ENCODE peak calls at places on chromosomes 4 and X, in four cellular contexts. A is CD8-positive, alpha-beta T cell; V is A549; N is astrocyte. D is an unnamed sample.

GRCh38 chrX:101383679-101384078 is 2.3 kb downstream of the BTK start:
- DNase-seq in N (no peak), A (no peak), V (no peak), D (no peak)

GRCh38 chr4:83340692-83341343 is 6.2 kb upstream of the HPSE start:
- DNase-seq in A (peak; percentile 13), N (no peak), V (no peak), D (no peak)

GRCh38 chr4:182242793-182243192 is 409 bp upstream of the TENM3 start:
- DNase-seq in A (no peak), V (no peak), N (peak; percentile 93), D (no peak)

GRCh38 chr4:141458501-141458900 is 177.9 kb upstream of the IL15 start:
- DNase-seq in N (no peak), V (peak; percentile 48), A (no peak), D (no peak)

GRCh38 chr4:2842667-2843022 is 999 bp upstream of the ADD1 start:
- DNase-seq in A (no peak), N (no peak), V (no peak), D (no peak)

GRCh38 chr4:164977243-164978164 is at the start of gene TRIM61:
- DNase-seq in A (peak; percentile 19), N (peak; percentile 15), V (no peak), D (peak; percentile 84)

GRCh38 chr4:159047478-159048165 is 55.3 kb upstream of the RAPGEF2 start:
- DNase-seq in N (peak; percentile 93), V (no peak), A (no peak), D (no peak)

GRCh38 chr4:126271266-126271665 is 956.5 kb downstream of the FAT4 start:
- DNase-seq in V (no peak), A (no peak), N (no peak), D (no peak)

GRCh38 chrX:151984328-151984727 is 9.9 kb upstream of the GABRE start:
- DNase-seq in A (no peak), V (peak; percentile 76), N (peak; percentile 92), D (no peak)

GRCh38 chr4:34176609-34177008 is 2067.7 kb downstream of the ARAP2 start:
- DNase-seq in N (no peak), V (no peak), A (no peak), D (no peak)

GRCh38 chr4:41750624-41751324 is 2.2 kb upstream of the PHOX2B start:
- DNase-seq in V (no peak), A (no peak), N (no peak), D (no peak)

GRCh38 chr4:41750158-41750623 is 1.7 kb upstream of the PHOX2B start:
- DNase-seq in A (no peak), V (no peak), N (no peak), D (no peak)

GRCh38 chr4:41752081-41752836 is 3.7 kb upstream of the PHOX2B start:
- DNase-seq in A (no peak), V (no peak), N (no peak), D (no peak)

GRCh38 chr4:41749650-41750049 is 1.1 kb upstream of the PHOX2B start:
- DNase-seq in V (no peak), A (no peak), N (no peak), D (no peak)

GRCh38 chr4:41751325-41752061 is 3.0 kb upstream of the PHOX2B start:
- DNase-seq in V (no peak), N (no peak), A (no peak), D (peak; percentile 48)
- TF ChIP-seq CTCF in V (peak; percentile 13), N (no peak), A (no peak), D (no peak)

DNA sequence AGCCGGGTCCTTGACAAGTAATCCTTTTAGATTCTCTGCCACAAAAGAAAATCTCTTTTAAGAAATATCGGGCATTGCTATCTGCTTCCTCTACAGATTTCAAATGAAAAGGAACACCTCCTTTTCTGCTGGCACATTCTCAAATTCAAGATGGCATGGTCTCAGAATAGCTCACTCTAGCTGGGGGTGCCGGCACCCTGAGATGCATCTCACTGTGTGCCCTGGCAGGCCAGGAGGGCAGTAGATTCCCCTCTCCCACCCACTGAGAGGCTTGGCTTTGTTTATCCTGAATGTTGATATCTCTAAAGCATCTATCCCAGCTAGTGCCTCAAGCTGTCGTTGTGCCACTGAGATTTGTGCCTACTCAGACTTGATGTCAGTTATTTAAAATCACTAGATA is 319.5 kb downstream of the ARHGAP10 start:
- DNase-seq in V (no peak), N (no peak), A (no peak), D (no peak)
- H3K4me1 ChIP-seq in V (peaks cover 4% of the 10 kb centered on the region), N (no peaks in the 10 kb centered on the region), A (peaks cover 63% of the 10 kb centered on the region), D (no peaks in the 10 kb centered on the region)

DNA sequence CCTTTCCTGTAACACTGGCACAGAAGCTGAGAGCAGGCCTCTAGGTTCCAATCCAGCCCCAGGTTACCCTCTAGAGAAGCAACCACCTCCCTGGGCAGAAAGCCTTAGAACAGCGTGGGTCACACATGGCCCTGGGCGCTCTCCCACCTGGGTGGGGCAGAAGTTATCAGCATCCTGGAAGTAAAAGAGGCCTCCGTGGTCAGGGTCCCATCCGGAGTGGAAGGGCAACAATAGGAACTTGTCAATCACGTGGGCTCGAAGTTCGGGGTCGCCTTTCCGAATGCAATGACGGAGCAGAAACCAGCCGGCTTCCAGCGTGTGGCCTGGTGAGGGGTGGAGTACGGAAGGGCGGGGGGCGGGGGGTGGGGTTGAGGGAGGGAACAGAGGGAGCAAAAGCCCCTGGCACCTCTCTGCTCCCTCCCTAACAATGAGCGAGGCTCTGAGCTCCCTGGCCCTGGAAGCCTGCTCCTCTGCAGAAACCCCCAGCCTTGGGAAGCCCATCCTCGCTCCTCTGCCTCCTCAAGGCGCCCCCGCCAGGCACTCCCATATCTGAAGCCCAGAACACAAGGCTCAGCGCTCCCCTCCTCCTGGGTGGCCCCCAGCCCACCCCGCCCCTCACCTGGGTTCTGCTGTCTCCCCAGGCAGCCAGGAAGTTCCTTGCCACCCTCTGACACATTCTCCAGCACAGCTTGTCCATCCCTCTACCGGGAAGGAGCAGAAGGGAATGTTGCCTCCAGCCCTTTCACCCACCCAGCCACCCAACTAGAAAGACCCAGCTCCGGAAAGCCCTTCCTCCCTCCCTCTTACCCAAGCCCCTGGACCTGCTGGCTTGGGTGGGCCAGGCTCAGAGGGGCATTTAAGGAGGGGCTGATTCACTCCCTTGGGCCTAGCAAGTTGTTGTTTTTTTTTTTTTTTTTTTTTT is 2.9 kb downstream of the RENBP start:
- DNase-seq in V (no peak), A (no peak), N (no peak), D (no peak)
- H3K4me3 ChIP-seq in V (no peak overlapping the region), A (no peak overlapping the region), N (no peak overlapping the region), D (peak overlapping the region; percentile 60)

DNA sequence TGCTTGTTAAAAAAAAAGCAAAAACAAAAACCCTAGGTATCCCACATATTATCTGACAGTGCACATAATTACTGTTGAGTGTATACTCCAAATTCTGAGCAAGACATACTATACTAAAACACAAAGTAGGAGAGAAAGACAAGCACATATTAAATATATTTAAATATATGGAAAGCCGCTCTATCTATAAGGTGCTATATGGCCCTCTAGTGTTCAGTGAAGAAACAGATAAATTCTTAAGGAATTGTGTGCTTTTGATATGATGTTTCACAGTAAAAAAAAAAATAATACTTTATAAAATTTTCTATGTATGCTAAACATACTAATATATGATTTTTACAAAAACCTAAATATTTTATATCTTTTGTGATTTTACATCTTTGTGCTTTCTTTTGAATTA is 137.8 kb downstream of the FBXW7 start:
- DNase-seq in V (peak; percentile 7), A (no peak), N (no peak), D (no peak)
- TF ChIP-seq CTCF in V (peak; percentile 40), A (peak; percentile 31), N (peak; percentile 23), D (no peak)

DNA sequence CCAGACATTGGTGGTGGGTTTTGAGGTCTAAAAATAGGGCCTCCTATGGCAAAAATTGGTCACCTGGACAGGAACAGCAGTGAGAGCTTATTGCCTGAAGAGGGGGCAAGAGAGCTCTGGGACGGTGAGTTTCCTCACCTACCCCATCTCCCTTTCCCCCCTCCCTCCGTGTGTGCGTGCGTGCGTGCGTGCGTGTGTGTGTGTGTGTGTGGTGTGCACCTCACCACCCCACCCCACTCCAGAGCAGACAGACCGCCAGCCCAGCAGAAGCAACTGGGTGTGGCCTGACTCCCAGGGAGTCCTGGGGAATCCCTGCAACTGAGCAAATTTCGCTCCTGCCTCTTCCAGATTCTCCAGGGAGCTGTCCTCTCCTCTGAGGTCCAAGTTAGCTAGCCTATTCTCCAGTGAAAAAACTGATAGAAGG is 44.7 kb downstream of the PRPS1 start:
- DNase-seq in A (peak; percentile 67), V (peak; percentile 86), N (peak; percentile 66), D (peak; percentile 75)
- H3K4me1 ChIP-seq in A (peaks cover 41% of the 10 kb centered on the region), V (peaks cover 40% of the 10 kb centered on the region), N (peaks cover 22% of the 10 kb centered on the region), D (peaks cover 36% of the 10 kb centered on the region)

DNA sequence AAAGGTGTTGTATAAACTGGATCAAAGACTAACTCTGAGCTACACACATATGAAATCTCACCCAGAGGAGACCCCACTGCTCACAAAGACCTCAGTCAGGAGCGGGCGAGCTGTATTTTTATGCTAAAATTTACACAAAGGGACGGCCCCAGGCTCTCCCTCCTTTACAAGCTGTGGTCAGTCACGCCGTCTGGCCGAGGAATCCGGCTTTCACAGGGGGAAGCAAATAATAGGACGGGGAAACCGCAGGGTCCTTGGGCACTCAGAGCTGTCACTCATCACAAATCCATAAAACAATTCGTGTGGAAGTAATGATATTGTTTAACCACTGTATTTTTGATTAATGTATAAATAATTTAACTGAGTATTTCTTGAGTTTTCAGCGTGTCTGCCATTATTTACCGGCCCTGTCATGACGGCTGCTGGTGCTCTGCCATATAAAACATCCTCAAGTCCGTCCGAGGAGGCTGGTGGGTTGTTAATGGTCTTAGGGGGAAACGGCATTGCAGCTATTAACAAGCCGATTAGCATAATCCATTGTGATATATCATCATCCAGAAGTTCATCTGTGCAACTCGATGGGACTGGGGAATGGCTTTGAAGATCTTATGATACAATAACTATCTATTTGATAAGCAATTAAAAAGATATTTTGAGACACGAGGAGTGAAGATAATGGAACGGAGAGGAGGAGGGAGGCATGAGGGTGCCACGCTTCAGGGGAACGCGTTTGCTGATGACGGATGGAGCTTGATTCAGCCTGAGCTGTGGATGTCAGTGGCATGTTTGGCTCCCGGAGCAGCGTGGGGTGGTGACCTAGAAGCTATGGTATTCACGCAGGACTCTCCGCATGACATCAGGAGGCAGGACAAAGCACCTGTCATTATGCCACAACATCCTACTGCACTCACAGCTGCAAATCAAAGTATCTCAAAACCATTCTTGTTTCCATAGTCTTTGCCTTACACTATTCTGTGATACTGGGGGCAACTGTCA is 150.9 kb downstream of the SHOX start:
- DNase-seq in N (no peak), A (no peak), V (no peak), D (no peak)
- H3K4me3 ChIP-seq in N (no peak overlapping the region), A (no peak overlapping the region), V (no peak overlapping the region), D (no peak overlapping the region)

DNA sequence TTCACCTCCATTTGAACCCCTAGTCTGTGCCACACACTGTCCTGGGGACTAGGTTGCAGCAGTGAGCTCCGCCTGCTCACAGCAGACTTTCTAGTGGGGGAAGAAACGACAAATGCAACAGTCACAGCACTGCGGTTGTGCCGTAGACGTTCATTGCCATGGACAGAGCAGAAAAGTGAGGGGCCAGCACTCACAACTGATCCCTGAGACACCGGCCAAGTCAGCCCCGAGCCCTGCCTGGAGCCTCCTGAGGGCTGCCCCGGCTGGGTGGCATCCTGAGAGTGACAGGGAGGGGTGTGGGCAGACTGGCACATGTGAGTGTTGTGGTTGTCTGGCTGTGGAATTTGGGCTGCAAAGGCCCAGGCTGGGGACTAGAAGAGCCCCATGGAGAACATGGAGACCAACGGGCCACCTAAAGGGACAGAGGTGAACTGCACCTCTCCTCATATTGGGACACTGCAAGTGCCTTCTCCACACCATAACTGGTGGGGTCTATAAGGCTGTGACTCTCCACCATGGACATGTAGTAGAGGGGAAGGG is 4.6 kb downstream of the DUSP9 start:
- DNase-seq in N (no peak), A (no peak), V (peak; percentile 35), D (no peak)
- TF ChIP-seq CTCF in N (no peak), A (peak; percentile 18), V (no peak), D (peak; percentile 14)

DNA sequence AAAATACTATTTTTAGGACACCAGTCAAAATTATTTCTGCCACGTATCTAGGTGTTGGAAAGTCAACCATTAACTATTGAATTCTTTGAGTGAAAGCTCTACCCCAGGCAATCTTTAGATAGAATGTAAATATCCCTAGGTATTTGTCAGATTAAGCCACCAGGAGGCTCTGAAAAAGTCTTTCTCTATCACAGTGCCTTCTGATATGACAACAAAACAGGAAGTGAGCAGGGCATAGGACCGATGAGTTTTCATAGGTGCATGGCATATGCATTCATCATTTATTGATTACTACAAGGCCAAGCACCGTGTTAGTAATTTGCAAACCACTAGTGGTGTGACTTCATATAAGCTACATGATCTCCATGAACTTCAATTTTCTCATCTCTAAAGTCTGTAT is 333.6 kb upstream of the F9 start:
- DNase-seq in V (no peak), N (no peak), A (no peak), D (no peak)
- H3K4me1 ChIP-seq in V (no peaks in the 10 kb centered on the region), N (peaks cover 4% of the 10 kb centered on the region), A (no peaks in the 10 kb centered on the region), D (no peaks in the 10 kb centered on the region)